ENCODE peak calls at places on chromosome 1, in four cellular contexts. Z is effector memory CD8-positive, alpha-beta T cell; I is NCI-H1092; J is glutamatergic neuron. K is an unnamed sample.

GRCh38 chr1:61973100-61973837 is 221.4 kb upstream of the L1TD1 start:
- DNase-seq in J (no peak), I (no peak), Z (no peak), K (no peak)

GRCh38 chr1:8026976-8027747 is 1.1 kb upstream of the ERRFI1 start:
- DNase-seq in Z (no peak), J (no peak), I (no peak), K (no peak)

GRCh38 chr1:11364170-11364569 is 91.2 kb downstream of the UBIAD1 start:
- DNase-seq in I (no peak), Z (no peak), J (no peak), K (peak; percentile 29)

GRCh38 chr1:147627435-147628110 is 42.8 kb downstream of the ACP6 start:
- DNase-seq in I (peak; percentile 37), Z (peak; percentile 48), J (peak; percentile 59), K (peak; percentile 32)

GRCh38 chr1:205458777-205459566 is 3.1 kb upstream of the BLACAT1 start:
- DNase-seq in Z (peak; percentile 28), J (no peak), I (no peak), K (no peak)

GRCh38 chr1:115976062-115976899 is at the start of gene SLC22A15:
- DNase-seq in Z (peak; percentile 26), J (peak; percentile 73), I (no peak), K (peak; percentile 1)

GRCh38 chr1:224769987-224770693 is 154.0 kb downstream of the CNIH3 start:
- DNase-seq in Z (no peak), I (no peak), J (no peak), K (no peak)

GRCh38 chr1:90522432-90522831 is 194.7 kb downstream of the BARHL2 start:
- DNase-seq in Z (no peak), J (no peak), I (no peak), K (no peak)

GRCh38 chr1:52602328-52603300 is at the start of gene GPX7:
- DNase-seq in Z (peak; percentile 59), J (peak; percentile 52), I (peak; percentile 27), K (peak; percentile 65)

GRCh38 chr1:86499987-86500593 is 31.4 kb downstream of the CLCA1 start:
- DNase-seq in J (no peak), Z (no peak), I (no peak), K (no peak)

GRCh38 chr1:224894915-224895314 is 34.6 kb upstream of the DNAH14 start:
- DNase-seq in J (no peak), Z (no peak), I (no peak), K (no peak)

GRCh38 chr1:170539154-170539553 is 7.2 kb downstream of the GORAB start:
- DNase-seq in I (no peak), Z (no peak), J (no peak), K (no peak)

GRCh38 chr1:36350659-36351171 is 27.3 kb upstream of the EVA1B start:
- DNase-seq in Z (no peak), I (no peak), J (no peak), K (peak; percentile 32)

GRCh38 chr1:25676488-25676887 is 59.9 kb downstream of the MAN1C1 start:
- DNase-seq in Z (no peak), J (no peak), I (peak; percentile 98), K (no peak)

GRCh38 chr1:30054126-30054525 is 669.3 kb downstream of the MATN1 start:
- DNase-seq in I (no peak), Z (no peak), J (no peak), K (no peak)

GRCh38 chr1:14972107-14972506 is 181.4 kb upstream of the TMEM51 start:
- DNase-seq in Z (no peak), J (no peak), I (no peak), K (no peak)

GRCh38 chr1:208054885-208055507 is 144.1 kb upstream of the CD34 start:
- DNase-seq in J (no peak), Z (no peak), I (no peak), K (no peak)

GRCh38 chr1:178768423-178768822 is 43.4 kb downstream of the RALGPS2 start:
- DNase-seq in I (peak; percentile 7), Z (peak; percentile 9), J (no peak), K (no peak)

GRCh38 chr1:185450123-185450788 is 133.2 kb upstream of the IVNS1ABP start:
- DNase-seq in I (no peak), Z (no peak), J (no peak), K (no peak)

GRCh38 chr1:24500448-24501048 is 2.1 kb upstream of the RCAN3 start:
- DNase-seq in Z (no peak), I (no peak), J (no peak), K (no peak)

GRCh38 chr1:40948741-40949528 is 30.6 kb upstream of the CTPS1 start:
- DNase-seq in I (peak; percentile 61), Z (peak; percentile 57), J (peak; percentile 74), K (peak; percentile 7)